ENCODE peak calls at places on chromosomes 11 and 22, in ten cellular contexts. One of them, this sample, is unnamed.

GRCh38 chr11:83097671-83098070 is 26.0 kb upstream of the RAB30 start:
- DNase-seq in mesendoderm: no peak
- DNase-seq in lung: no peak
- DNase-seq in ovary: no peak
- DNase-seq in endothelial cell: no peak
- DNase-seq in transverse colon: no peak
- DNase-seq in heart right ventricle: no peak
- DNase-seq in activated CD8-positive, alpha-beta memory T cell treated with anti-CD3 and anti-CD28 coated beads for 1 hour: no peak
- DNase-seq in NCI-H1092: no peak
- DNase-seq in anterior cingulate cortex: no peak
- DNase-seq in this sample: no peak

GRCh38 chr11:35852056-35852455 is 91.8 kb upstream of the LDLRAD3 start:
- DNase-seq in mesendoderm: no peak
- DNase-seq in NCI-H1092: no peak
- DNase-seq in heart right ventricle: peak; percentile 17
- DNase-seq in lung: no peak
- DNase-seq in transverse colon: peak; percentile 9
- DNase-seq in ovary: no peak
- DNase-seq in endothelial cell: peak; percentile 40
- DNase-seq in activated CD8-positive, alpha-beta memory T cell treated with anti-CD3 and anti-CD28 coated beads for 1 hour: no peak
- DNase-seq in anterior cingulate cortex: peak; percentile 17
- DNase-seq in this sample: no peak

GRCh38 chr22:27120036-27120435 is 462.6 kb downstream of the MIAT start:
- DNase-seq in heart right ventricle: no peak
- DNase-seq in endothelial cell: no peak
- DNase-seq in NCI-H1092: no peak
- DNase-seq in ovary: no peak
- DNase-seq in activated CD8-positive, alpha-beta memory T cell treated with anti-CD3 and anti-CD28 coated beads for 1 hour: no peak
- DNase-seq in anterior cingulate cortex: no peak
- DNase-seq in lung: no peak
- DNase-seq in mesendoderm: no peak
- DNase-seq in transverse colon: no peak
- DNase-seq in this sample: no peak

GRCh38 chr22:42145175-42145574 is 14.6 kb upstream of the CYP2D6 start:
- DNase-seq in lung: no peak
- DNase-seq in activated CD8-positive, alpha-beta memory T cell treated with anti-CD3 and anti-CD28 coated beads for 1 hour: no peak
- DNase-seq in anterior cingulate cortex: no peak
- DNase-seq in transverse colon: no peak
- DNase-seq in ovary: no peak
- DNase-seq in endothelial cell: no peak
- DNase-seq in mesendoderm: peak; percentile 8
- DNase-seq in heart right ventricle: no peak
- DNase-seq in NCI-H1092: no peak
- DNase-seq in this sample: no peak

GRCh38 chr11:103798029-103798428 is 238.4 kb upstream of the DDI1 start:
- DNase-seq in mesendoderm: no peak
- DNase-seq in NCI-H1092: no peak
- DNase-seq in lung: no peak
- DNase-seq in activated CD8-positive, alpha-beta memory T cell treated with anti-CD3 and anti-CD28 coated beads for 1 hour: no peak
- DNase-seq in ovary: no peak
- DNase-seq in endothelial cell: no peak
- DNase-seq in anterior cingulate cortex: no peak
- DNase-seq in heart right ventricle: peak; percentile 20
- DNase-seq in transverse colon: no peak
- DNase-seq in this sample: no peak

GRCh38 chr11:69044111-69045013 is 4.4 kb upstream of the TPCN2 start:
- DNase-seq in mesendoderm: peak; percentile 94
- DNase-seq in ovary: peak; percentile 73
- DNase-seq in NCI-H1092: no peak
- DNase-seq in transverse colon: peak; percentile 80
- DNase-seq in lung: peak; percentile 61
- DNase-seq in endothelial cell: peak; percentile 63
- DNase-seq in heart right ventricle: peak; percentile 74
- DNase-seq in activated CD8-positive, alpha-beta memory T cell treated with anti-CD3 and anti-CD28 coated beads for 1 hour: no peak
- DNase-seq in anterior cingulate cortex: peak; percentile 59
- DNase-seq in this sample: peak; percentile 57

GRCh38 chr22:43228330-43228729 is 41.4 kb upstream of the TTLL12 start:
- DNase-seq in heart right ventricle: peak; percentile 36
- DNase-seq in transverse colon: peak; percentile 24
- DNase-seq in activated CD8-positive, alpha-beta memory T cell treated with anti-CD3 and anti-CD28 coated beads for 1 hour: no peak
- DNase-seq in ovary: no peak
- DNase-seq in endothelial cell: peak; percentile 64
- DNase-seq in anterior cingulate cortex: no peak
- DNase-seq in NCI-H1092: no peak
- DNase-seq in mesendoderm: peak; percentile 74
- DNase-seq in lung: no peak
- DNase-seq in this sample: peak; percentile 65

GRCh38 chr11:83662494-83662893 is 376.3 kb upstream of the CCDC90B start:
- DNase-seq in transverse colon: no peak
- DNase-seq in anterior cingulate cortex: no peak
- DNase-seq in endothelial cell: no peak
- DNase-seq in mesendoderm: no peak
- DNase-seq in lung: no peak
- DNase-seq in ovary: no peak
- DNase-seq in NCI-H1092: no peak
- DNase-seq in heart right ventricle: no peak
- DNase-seq in activated CD8-positive, alpha-beta memory T cell treated with anti-CD3 and anti-CD28 coated beads for 1 hour: no peak
- DNase-seq in this sample: no peak

GRCh38 chr11:86303257-86303656 is 1.2 kb downstream of the HIKESHI start:
- DNase-seq in lung: no peak
- DNase-seq in activated CD8-positive, alpha-beta memory T cell treated with anti-CD3 and anti-CD28 coated beads for 1 hour: no peak
- DNase-seq in NCI-H1092: no peak
- DNase-seq in mesendoderm: peak; percentile 5
- DNase-seq in transverse colon: no peak
- DNase-seq in ovary: no peak
- DNase-seq in endothelial cell: no peak
- DNase-seq in heart right ventricle: no peak
- DNase-seq in anterior cingulate cortex: no peak
- DNase-seq in this sample: no peak

GRCh38 chr11:72836111-72836510 is 21.9 kb downstream of the ATG16L2 start:
- DNase-seq in endothelial cell: no peak
- DNase-seq in lung: no peak
- DNase-seq in NCI-H1092: no peak
- DNase-seq in anterior cingulate cortex: no peak
- DNase-seq in heart right ventricle: peak; percentile 82
- DNase-seq in ovary: peak; percentile 61
- DNase-seq in mesendoderm: no peak
- DNase-seq in activated CD8-positive, alpha-beta memory T cell treated with anti-CD3 and anti-CD28 coated beads for 1 hour: no peak
- DNase-seq in transverse colon: no peak
- DNase-seq in this sample: no peak

GRCh38 chr11:32297629-32298028 is 137.7 kb downstream of the WT1 start:
- DNase-seq in activated CD8-positive, alpha-beta memory T cell treated with anti-CD3 and anti-CD28 coated beads for 1 hour: no peak
- DNase-seq in NCI-H1092: no peak
- DNase-seq in ovary: no peak
- DNase-seq in lung: no peak
- DNase-seq in heart right ventricle: no peak
- DNase-seq in anterior cingulate cortex: peak; percentile 29
- DNase-seq in transverse colon: no peak
- DNase-seq in endothelial cell: no peak
- DNase-seq in mesendoderm: no peak
- DNase-seq in this sample: peak; percentile 13

GRCh38 chr11:12175694-12176241 is 65.4 kb downstream of the MICAL2 start:
- DNase-seq in endothelial cell: no peak
- DNase-seq in activated CD8-positive, alpha-beta memory T cell treated with anti-CD3 and anti-CD28 coated beads for 1 hour: no peak
- DNase-seq in transverse colon: no peak
- DNase-seq in mesendoderm: peak; percentile 95
- DNase-seq in NCI-H1092: no peak
- DNase-seq in anterior cingulate cortex: no peak
- DNase-seq in lung: no peak
- DNase-seq in ovary: no peak
- DNase-seq in heart right ventricle: no peak
- DNase-seq in this sample: peak; percentile 57

GRCh38 chr22:19751497-19752245 is 8.9 kb upstream of the TBX1 start:
- DNase-seq in activated CD8-positive, alpha-beta memory T cell treated with anti-CD3 and anti-CD28 coated beads for 1 hour: no peak
- DNase-seq in endothelial cell: no peak
- DNase-seq in lung: no peak
- DNase-seq in anterior cingulate cortex: no peak
- DNase-seq in NCI-H1092: no peak
- DNase-seq in ovary: no peak
- DNase-seq in transverse colon: no peak
- DNase-seq in mesendoderm: no peak
- DNase-seq in heart right ventricle: no peak
- DNase-seq in this sample: no peak

GRCh38 chr11:64734786-64735761 is 8.9 kb downstream of the RASGRP2 start:
- DNase-seq in mesendoderm: no peak
- DNase-seq in anterior cingulate cortex: no peak
- DNase-seq in NCI-H1092: no peak
- DNase-seq in heart right ventricle: no peak
- DNase-seq in endothelial cell: no peak
- DNase-seq in ovary: no peak
- DNase-seq in transverse colon: no peak
- DNase-seq in lung: no peak
- DNase-seq in activated CD8-positive, alpha-beta memory T cell treated with anti-CD3 and anti-CD28 coated beads for 1 hour: no peak
- DNase-seq in this sample: no peak

GRCh38 chr11:33214187-33214586 is 43.0 kb upstream of the HIPK3 start:
- DNase-seq in anterior cingulate cortex: no peak
- DNase-seq in lung: no peak
- DNase-seq in mesendoderm: no peak
- DNase-seq in endothelial cell: no peak
- DNase-seq in heart right ventricle: no peak
- DNase-seq in ovary: no peak
- DNase-seq in NCI-H1092: no peak
- DNase-seq in activated CD8-positive, alpha-beta memory T cell treated with anti-CD3 and anti-CD28 coated beads for 1 hour: no peak
- DNase-seq in transverse colon: no peak
- DNase-seq in this sample: no peak

GRCh38 chr22:42808516-42808915 is 48.6 kb downstream of the ARFGAP3 start:
- DNase-seq in endothelial cell: no peak
- DNase-seq in anterior cingulate cortex: no peak
- DNase-seq in activated CD8-positive, alpha-beta memory T cell treated with anti-CD3 and anti-CD28 coated beads for 1 hour: no peak
- DNase-seq in heart right ventricle: no peak
- DNase-seq in ovary: no peak
- DNase-seq in mesendoderm: no peak
- DNase-seq in transverse colon: no peak
- DNase-seq in lung: peak; percentile 26
- DNase-seq in NCI-H1092: no peak
- DNase-seq in this sample: no peak

This sample was measured in activated CD4-positive, alpha-beta T cell treated with anti-CD3 and anti-CD28 coated beads for 36 hours.